ENCODE peak calls at places on chromosomes 3 and 15, in six cellular contexts. E, R, K, V, D and C are unnamed samples.

GRCh38 chr3:37271636-37272035 is 97.3 kb upstream of the LRRFIP2 start:
- DNase-seq in D (no peak), E (no peak), V (no peak), R (no peak), K (no peak), C (no peak)

GRCh38 chr3:185175370-185175987 is 22.6 kb upstream of the C3orf70 start:
- DNase-seq in R (peak; percentile 65), E (no peak), D (no peak), V (no peak), K (no peak), C (no peak)

GRCh38 chr15:92821491-92822116 is 78.5 kb upstream of the CHD2 start:
- DNase-seq in E (peak; percentile 75), K (no peak), V (no peak), D (no peak), R (no peak), C (no peak)

GRCh38 chr3:192005989-192006388 is 545.0 kb downstream of the PYDC2 start:
- DNase-seq in K (no peak), V (no peak), E (no peak), R (no peak), D (peak; percentile 86), C (no peak)

GRCh38 chr15:51350723-51351122 is 9.3 kb downstream of the GLDN start:
- DNase-seq in K (no peak), D (no peak), R (no peak), E (no peak), V (no peak), C (no peak)

GRCh38 chr3:175397407-175397806 is 538.3 kb downstream of the NAALADL2 start:
- DNase-seq in D (no peak), K (no peak), E (no peak), R (no peak), V (no peak), C (no peak)

GRCh38 chr15:72319360-72319984 is 485 bp downstream of the CELF6 start:
- DNase-seq in D (peak; percentile 62), V (no peak), K (no peak), R (peak; percentile 41), E (peak; percentile 39), C (peak; percentile 32)

GRCh38 chr15:55297315-55297714 is 7.7 kb upstream of the RAB27A start:
- DNase-seq in V (no peak), K (no peak), R (no peak), E (no peak), D (no peak), C (no peak)

GRCh38 chr3:185822221-185822956 is 2.5 kb downstream of the IGF2BP2 start:
- DNase-seq in E (peak; percentile 71), D (no peak), R (no peak), V (no peak), K (no peak), C (no peak)

DNA sequence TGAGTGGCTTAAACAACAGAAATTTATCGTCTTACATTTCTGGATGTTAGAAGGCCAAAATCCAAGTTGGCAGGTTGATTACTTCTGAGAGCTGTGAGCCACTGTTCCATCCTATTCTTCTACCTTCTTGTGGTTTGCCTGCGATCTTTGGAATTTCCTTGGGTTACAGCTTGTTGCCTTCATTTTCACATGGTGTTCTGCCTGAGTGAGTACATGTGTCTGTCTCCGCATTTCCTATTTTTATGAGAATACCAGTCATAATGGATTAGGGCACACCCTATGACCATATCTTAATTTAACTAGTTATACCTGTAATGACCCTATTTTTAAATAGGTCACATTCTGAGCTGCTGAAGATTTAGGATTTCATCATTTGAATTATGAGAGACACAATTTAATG is 294.3 kb downstream of the CNTN4 start:
- DNase-seq in K (no peak), E (no peak), D (no peak), R (no peak), V (no peak), C (no peak)
- TF ChIP-seq CTCF in K (no peak), E (no peak), D (no peak), R (no peak), V (no peak), C (no peak)

GRCh38 chr3:159112724-159113123 is 310.9 kb downstream of the MFSD1 start:
- DNase-seq in E (no peak), D (no peak), K (no peak), V (no peak), R (no peak), C (no peak)
- TF ChIP-seq CTCF in E (no peak), D (no peak), K (no peak), V (no peak), R (no peak), C (no peak)

GRCh38 chr3:45597581-45597980 is 3.0 kb downstream of the LIMD1 start:
- DNase-seq in D (no peak), R (no peak), K (no peak), E (no peak), V (no peak), C (no peak)
- TF ChIP-seq CTCF in D (no peak), R (no peak), K (no peak), E (no peak), V (no peak), C (no peak)

DNA sequence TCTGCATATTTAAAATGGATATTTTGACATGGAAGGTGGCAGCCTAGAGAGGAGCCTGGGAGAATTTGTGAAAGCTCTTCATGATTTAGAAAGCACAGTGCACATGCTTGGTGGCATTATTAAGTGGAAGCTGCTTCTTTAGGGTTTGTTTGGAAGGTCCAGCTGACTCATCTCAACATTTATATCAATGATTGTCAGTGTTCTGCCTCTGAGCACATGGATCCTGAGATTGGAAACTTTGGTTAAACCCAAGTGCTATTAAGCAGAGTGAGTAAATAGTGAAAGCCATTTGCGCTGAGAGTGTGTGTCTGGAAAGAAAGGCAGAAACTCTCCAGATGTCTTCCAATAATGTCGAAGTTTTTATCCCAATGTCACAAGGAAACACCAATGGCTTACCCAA is 7.4 kb downstream of the NOX5 start:
- DNase-seq in V (no peak), E (no peak), D (no peak), R (no peak), K (no peak), C (no peak)
- TF ChIP-seq CTCF in V (no peak), E (no peak), D (no peak), R (no peak), K (no peak), C (no peak)

DNA sequence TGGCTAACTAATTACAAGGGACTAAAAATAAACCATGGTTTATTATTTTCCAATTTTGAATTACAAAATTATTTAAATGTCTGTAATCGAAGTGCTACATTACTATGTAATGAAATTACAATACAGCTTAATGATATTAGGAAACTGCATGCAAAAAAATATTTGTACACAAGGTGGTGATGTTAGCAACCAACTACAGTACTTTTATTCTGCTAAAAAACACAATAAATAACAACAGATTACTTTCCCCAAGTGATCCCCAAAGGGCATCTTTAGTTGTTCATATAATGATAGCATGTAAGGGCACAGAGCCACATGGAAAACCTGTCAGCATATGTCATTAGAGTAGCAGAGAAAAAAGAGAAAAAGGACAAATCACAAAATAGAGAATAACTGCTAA is 147.5 kb upstream of the SOX2 start:
- DNase-seq in V (no peak), D (no peak), E (no peak), R (no peak), K (no peak), C (no peak)
- TF ChIP-seq CTCF in V (no peak), D (no peak), E (peak; percentile 14), R (peak; percentile 61), K (no peak), C (no peak)

DNA sequence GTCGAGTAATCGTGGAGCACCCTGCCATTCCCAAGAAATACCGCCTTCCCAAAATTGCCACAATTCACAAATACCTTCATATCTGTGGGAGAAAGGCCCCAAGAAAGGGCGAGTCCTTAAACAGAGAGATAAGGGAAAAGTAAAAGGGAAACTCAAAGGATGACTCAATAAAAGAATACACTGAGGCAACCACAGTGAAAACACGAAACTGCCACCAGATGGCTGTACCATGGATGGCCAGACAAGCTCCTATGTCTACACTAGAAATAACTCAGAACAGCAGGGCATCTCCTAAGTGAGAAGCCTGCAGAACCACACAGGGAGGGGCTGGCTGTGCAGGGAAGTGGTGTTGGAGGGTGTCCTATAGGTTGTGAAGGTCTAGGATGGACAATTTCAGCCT is 25.0 kb downstream of the SRGAP3 start:
- DNase-seq in R (no peak), V (peak; percentile 49), E (peak; percentile 47), K (no peak), D (no peak), C (no peak)
- TF ChIP-seq CTCF in R (no peak), V (peak; percentile 41), E (no peak), K (no peak), D (no peak), C (no peak)